ENCODE peak calls at places on chromosomes 12 and 14, in six cellular contexts. One of them, this sample, is unnamed.

GRCh38 chr12:94844452-94844851 is 159.0 kb downstream of the NDUFA12 start:
- DNase-seq in fibroblast of lung: no peak
- DNase-seq in posterior cingulate gyrus: no peak
- DNase-seq in nephron progenitor cell: no peak
- DNase-seq in uterus: no peak
- DNase-seq in mucosa of gallbladder: no peak
- DNase-seq in this sample: no peak

GRCh38 chr14:76090611-76091010 is 61.1 kb upstream of the GPATCH2L start:
- DNase-seq in nephron progenitor cell: no peak
- DNase-seq in fibroblast of lung: no peak
- DNase-seq in mucosa of gallbladder: no peak
- DNase-seq in uterus: no peak
- DNase-seq in posterior cingulate gyrus: no peak
- DNase-seq in this sample: no peak

GRCh38 chr14:70011098-70011497 is 131.9 kb downstream of the SMOC1 start:
- DNase-seq in posterior cingulate gyrus: no peak
- DNase-seq in fibroblast of lung: no peak
- DNase-seq in nephron progenitor cell: no peak
- DNase-seq in uterus: no peak
- DNase-seq in mucosa of gallbladder: no peak
- DNase-seq in this sample: no peak

GRCh38 chr14:80494769-80495168 is 283.5 kb upstream of the DIO2 start:
- DNase-seq in nephron progenitor cell: no peak
- DNase-seq in posterior cingulate gyrus: no peak
- DNase-seq in uterus: no peak
- DNase-seq in mucosa of gallbladder: no peak
- DNase-seq in fibroblast of lung: no peak
- DNase-seq in this sample: no peak

GRCh38 chr14:69615471-69616407 is 4.3 kb downstream of the SUSD6 start:
- DNase-seq in nephron progenitor cell: no peak
- DNase-seq in posterior cingulate gyrus: peak
- DNase-seq in mucosa of gallbladder: peak
- DNase-seq in uterus: peak
- DNase-seq in fibroblast of lung: peak
- DNase-seq in this sample: peak

GRCh38 chr14:78848234-78848820 is 678.2 kb downstream of the NRXN3 start:
- DNase-seq in mucosa of gallbladder: no peak
- DNase-seq in posterior cingulate gyrus: peak
- DNase-seq in nephron progenitor cell: peak
- DNase-seq in uterus: no peak
- DNase-seq in fibroblast of lung: peak
- DNase-seq in this sample: peak

GRCh38 chr12:131867891-131868675 is 26.3 kb upstream of the ULK1 start:
- DNase-seq in nephron progenitor cell: no peak
- DNase-seq in uterus: no peak
- DNase-seq in posterior cingulate gyrus: no peak
- DNase-seq in fibroblast of lung: peak
- DNase-seq in mucosa of gallbladder: no peak
- DNase-seq in this sample: no peak

GRCh38 chr14:22769369-22769768 is 2.9 kb downstream of the OXA1L start:
- DNase-seq in posterior cingulate gyrus: no peak
- DNase-seq in nephron progenitor cell: no peak
- DNase-seq in mucosa of gallbladder: no peak
- DNase-seq in uterus: no peak
- DNase-seq in fibroblast of lung: no peak
- DNase-seq in this sample: no peak

GRCh38 chr14:50839696-50840095 is 8.7 kb upstream of the NIN start:
- DNase-seq in mucosa of gallbladder: no peak
- DNase-seq in fibroblast of lung: no peak
- DNase-seq in uterus: no peak
- DNase-seq in nephron progenitor cell: no peak
- DNase-seq in posterior cingulate gyrus: no peak
- DNase-seq in this sample: no peak

GRCh38 chr14:51442513-51443175 is 202.6 kb downstream of the TMX1 start:
- DNase-seq in posterior cingulate gyrus: no peak
- DNase-seq in fibroblast of lung: peak
- DNase-seq in nephron progenitor cell: no peak
- DNase-seq in mucosa of gallbladder: peak
- DNase-seq in uterus: peak
- DNase-seq in this sample: no peak

GRCh38 chr12:42705863-42706262 is 116.3 kb upstream of the PRICKLE1 start:
- DNase-seq in fibroblast of lung: peak
- DNase-seq in nephron progenitor cell: no peak
- DNase-seq in posterior cingulate gyrus: no peak
- DNase-seq in mucosa of gallbladder: peak
- DNase-seq in uterus: peak
- DNase-seq in this sample: no peak

GRCh38 chr12:13390381-13390856 is 193.9 kb downstream of the EMP1 start:
- DNase-seq in posterior cingulate gyrus: peak
- DNase-seq in fibroblast of lung: peak
- DNase-seq in uterus: peak
- DNase-seq in mucosa of gallbladder: peak
- DNase-seq in nephron progenitor cell: no peak
- DNase-seq in this sample: peak

GRCh38 chr12:123033392-123034021 is 53.0 kb downstream of the ARL6IP4 start:
- DNase-seq in fibroblast of lung: no peak
- DNase-seq in nephron progenitor cell: no peak
- DNase-seq in mucosa of gallbladder: no peak
- DNase-seq in posterior cingulate gyrus: no peak
- DNase-seq in uterus: no peak
- DNase-seq in this sample: no peak